ENCODE peak calls at places on chromosomes 6 and 20, in six cellular contexts. W is RPMI8226; S is HS-5; H is stimulated activated CD4-positive, alpha-beta T cell treated with anti-CD3 and anti-CD28 coated beads, Interleukin-1b, Interleukin-23, amount 100 ng/mL, for 4 hours; C is lower lobe of right lung; Q is Right ventricle myocardium superior. G is an unnamed sample.

GRCh38 chr6:35365599-35366596 is 23.5 kb downstream of the PPARD start:
- DNase-seq in S (no peak), H (no peak), W (no peak), Q (no peak), C (no peak), G (no peak)

GRCh38 chr20:64057628-64058498 is 5.1 kb upstream of the TCEA2 start:
- DNase-seq in S (no peak), H (peak; percentile 80), Q (peak; percentile 87), C (peak; percentile 84), W (peak; percentile 78), G (peak; percentile 77)

GRCh38 chr20:7926767-7927166 is 13.5 kb downstream of the HAO1 start:
- DNase-seq in S (peak; percentile 15), C (no peak), Q (no peak), H (no peak), W (peak; percentile 15), G (peak; percentile 9)

GRCh38 chr6:4435981-4436445 is 300.6 kb upstream of the ECI2 start:
- DNase-seq in Q (no peak), C (no peak), S (no peak), W (no peak), H (no peak), G (no peak)

GRCh38 chr6:98292812-98293211 is 541.6 kb upstream of the POU3F2 start:
- DNase-seq in H (no peak), Q (no peak), S (no peak), W (no peak), C (no peak), G (no peak)

GRCh38 chr20:1802385-1803215 is 92.6 kb upstream of the SIRPA start:
- DNase-seq in S (no peak), Q (peak; percentile 83), H (peak; percentile 34), W (peak; percentile 66), C (peak; percentile 84), G (peak; percentile 54)

GRCh38 chr6:163772701-163773100 is 358.2 kb downstream of the QKI start:
- DNase-seq in S (no peak), W (no peak), C (no peak), H (no peak), Q (no peak), G (no peak)

GRCh38 chr20:5729348-5729747 is 20.9 kb upstream of the SHLD1 start:
- DNase-seq in Q (no peak), S (no peak), C (no peak), H (no peak), W (no peak), G (no peak)

GRCh38 chr6:81648502-81648901 is 104.0 kb downstream of the TENT5A start:
- DNase-seq in C (no peak), Q (no peak), S (no peak), W (no peak), H (no peak), G (no peak)

GRCh38 chr20:53652090-53652858 is 58.6 kb upstream of the ZNF217 start:
- DNase-seq in W (peak; percentile 72), Q (no peak), C (no peak), S (no peak), H (no peak), G (no peak)

GRCh38 chr6:90544085-90544484 is 42.8 kb downstream of the MAP3K7 start:
- DNase-seq in C (no peak), S (no peak), W (no peak), H (no peak), Q (no peak), G (no peak)

GRCh38 chr6:107264357-107264831 is 149.1 kb upstream of the BEND3 start:
- DNase-seq in H (no peak), Q (no peak), C (no peak), W (no peak), S (no peak), G (no peak)

GRCh38 chr6:35739645-35740517 is 3.0 kb downstream of the ARMC12 start:
- DNase-seq in S (no peak), W (no peak), H (no peak), Q (no peak), C (no peak), G (no peak)

GRCh38 chr20:46014517-46015396 is 6.0 kb downstream of the MMP9 start:
- DNase-seq in H (no peak), C (no peak), Q (no peak), S (no peak), W (no peak), G (no peak)

GRCh38 chr20:32442630-32443029 is 84.5 kb downstream of the ASXL1 start:
- DNase-seq in Q (no peak), W (no peak), S (no peak), C (no peak), H (no peak), G (no peak)

GRCh38 chr6:111534366-111534765 is 51.3 kb upstream of the REV3L start:
- DNase-seq in S (no peak), C (peak; percentile 68), W (peak; percentile 33), Q (peak; percentile 74), H (no peak), G (peak; percentile 96)

GRCh38 chr6:149445095-149445466 is 39.7 kb downstream of the ZC3H12D start:
- DNase-seq in Q (no peak), C (no peak), W (no peak), H (no peak), S (no peak), G (no peak)

GRCh38 chr6:88952065-88952704 is 11.2 kb downstream of the RNGTT start:
- DNase-seq in C (no peak), S (no peak), W (peak; percentile 8), Q (no peak), H (no peak), G (no peak)

GRCh38 chr6:72894091-72894490 is 272.2 kb downstream of the KCNQ5 start:
- DNase-seq in C (no peak), W (no peak), S (no peak), H (no peak), Q (no peak), G (no peak)

G was measured in body of pancreas.